ENCODE peak calls at places on chromosomes 13 and 19, in seven cellular contexts. U is neuronal stem cell, W is H9, M is IMR-90, C is mesendoderm, B is mesenchymal stem cell, Y is trophoblast cell. D is an unnamed sample.
A peak's percentile ranks its signal among the peaks of the same experiment; 100 is the strongest.

GRCh38 chr13:42991892-42992584 is at the start of gene EPSTI1:
- DNase-seq in Y (peak; percentile 87), B (peak; percentile 87), M (peak; percentile 74), W (peak; percentile 60), C (peak; percentile 90), U (peak; percentile 31), D (no peak)

GRCh38 chr19:7635670-7636069 is 1.2 kb upstream of the STXBP2 start:
- DNase-seq in W (no peak), C (no peak), B (no peak), U (no peak), M (no peak), Y (no peak), D (no peak)

GRCh38 chr19:51026554-51026831 is at the start of gene KLK11:
- DNase-seq in W (no peak), Y (no peak), C (no peak), B (no peak), U (no peak), M (no peak), D (no peak)

GRCh38 chr13:94712812-94713555 is 639 bp upstream of the SOX21 start:
- DNase-seq in M (peak; percentile 46), Y (peak; percentile 65), W (peak; percentile 64), B (peak; percentile 56), U (no peak), C (peak; percentile 46), D (peak; percentile 76)

GRCh38 chr13:79995334-79995733 is 345.6 kb downstream of the SPRY2 start:
- DNase-seq in C (peak; percentile 92), B (peak; percentile 83), Y (no peak), M (peak; percentile 85), W (no peak), U (no peak), D (no peak)

GRCh38 chr13:113562085-113562749 is 22.3 kb upstream of the TFDP1 start:
- DNase-seq in C (peak; percentile 86), M (peak; percentile 76), W (peak; percentile 87), U (peak; percentile 65), B (peak; percentile 76), Y (peak; percentile 67), D (peak; percentile 90)

GRCh38 chr19:48674921-48675824 is 2.4 kb upstream of the NTN5 start:
- DNase-seq in W (peak; percentile 93), C (peak; percentile 92), M (peak; percentile 72), Y (peak; percentile 90), U (peak; percentile 82), B (peak; percentile 85), D (peak; percentile 90)

GRCh38 chr13:47908200-47908902 is 92.7 kb downstream of the SUCLA2 start:
- DNase-seq in C (no peak), U (no peak), W (no peak), M (peak; percentile 76), Y (no peak), B (peak; percentile 24), D (no peak)

GRCh38 chr19:4969772-4970531 is 1.0 kb downstream of the KDM4B start:
- DNase-seq in W (no peak), B (peak; percentile 65), U (peak; percentile 21), C (no peak), M (no peak), Y (peak; percentile 46), D (peak; percentile 65)

GRCh38 chr13:52127783-52128702 is 830 bp downstream of the NEK5 start:
- DNase-seq in U (peak; percentile 70), M (peak; percentile 53), B (peak; percentile 70), W (peak; percentile 72), C (peak; percentile 81), Y (peak; percentile 86), D (peak; percentile 41)

GRCh38 chr19:38977445-38978314 is 2.1 kb upstream of the FBXO17 start:
- DNase-seq in W (no peak), B (peak; percentile 67), Y (no peak), M (peak; percentile 50), U (no peak), C (no peak), D (no peak)

GRCh38 chr13:109836629-109837607 is 50.5 kb upstream of the IRS2 start:
- DNase-seq in B (no peak), Y (no peak), C (no peak), M (no peak), U (no peak), W (no peak), D (no peak)

GRCh38 chr13:25874907-25875306 is 176.9 kb downstream of the SHISA2 start:
- DNase-seq in Y (peak; percentile 43), B (peak; percentile 25), W (no peak), U (no peak), C (peak; percentile 7), M (no peak), D (no peak)

GRCh38 chr19:33416307-33417215 is 43.1 kb downstream of the CEBPG start:
- DNase-seq in B (peak; percentile 62), U (peak; percentile 50), M (peak; percentile 68), Y (peak; percentile 77), W (peak; percentile 85), C (peak; percentile 81), D (peak; percentile 91)

GRCh38 chr13:99907038-99907437 is 64.5 kb downstream of the ZIC5 start:
- DNase-seq in B (no peak), W (no peak), C (no peak), U (no peak), Y (no peak), M (no peak), D (no peak)

GRCh38 chr19:30089086-30089665 is 147.1 kb downstream of the URI1 start:
- DNase-seq in Y (no peak), C (no peak), W (no peak), B (no peak), M (no peak), U (no peak), D (no peak)

DNA sequence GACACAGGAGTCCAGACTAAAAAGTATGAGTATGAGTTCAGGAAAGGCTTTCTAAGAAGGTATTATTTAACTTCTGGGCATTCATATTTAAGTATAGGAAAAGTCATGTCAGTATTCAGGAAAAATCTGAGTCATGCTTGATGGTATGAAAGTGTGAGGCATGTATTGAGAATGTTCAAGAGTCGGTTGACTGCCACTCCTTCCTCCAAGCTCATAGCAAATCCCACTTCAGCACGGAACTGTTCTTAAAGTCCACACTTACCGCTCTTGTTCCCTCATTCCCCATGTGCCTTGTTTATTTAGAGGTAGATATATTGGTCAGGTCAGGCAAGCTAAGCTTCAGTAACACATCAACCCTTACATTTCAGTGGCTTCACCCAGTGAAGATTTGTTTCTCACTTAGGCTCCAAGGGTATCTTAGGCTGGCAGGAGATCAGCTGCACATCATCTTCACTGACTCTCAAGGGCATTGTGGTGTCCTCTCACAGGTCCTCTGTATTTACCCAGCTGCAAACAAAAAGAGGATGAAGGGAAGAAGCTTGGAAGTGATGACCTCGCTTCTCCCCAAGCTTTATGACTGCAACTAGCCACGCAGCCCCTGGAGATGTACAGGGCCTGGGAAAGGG is 1189.2 kb downstream of the EFNB2 start:
- DNase-seq in M (peak; percentile 90), U (no peak), Y (peak; percentile 75), W (no peak), B (peak; percentile 90), C (no peak), D (no peak)
- H2BK5ac ChIP-seq in M (peak overlapping the region; percentile 94), U (no peak overlapping the region), Y (no peak overlapping the region), W (no peak overlapping the region), B (no peak overlapping the region), C (no peak overlapping the region), D (no peak overlapping the region)

DNA sequence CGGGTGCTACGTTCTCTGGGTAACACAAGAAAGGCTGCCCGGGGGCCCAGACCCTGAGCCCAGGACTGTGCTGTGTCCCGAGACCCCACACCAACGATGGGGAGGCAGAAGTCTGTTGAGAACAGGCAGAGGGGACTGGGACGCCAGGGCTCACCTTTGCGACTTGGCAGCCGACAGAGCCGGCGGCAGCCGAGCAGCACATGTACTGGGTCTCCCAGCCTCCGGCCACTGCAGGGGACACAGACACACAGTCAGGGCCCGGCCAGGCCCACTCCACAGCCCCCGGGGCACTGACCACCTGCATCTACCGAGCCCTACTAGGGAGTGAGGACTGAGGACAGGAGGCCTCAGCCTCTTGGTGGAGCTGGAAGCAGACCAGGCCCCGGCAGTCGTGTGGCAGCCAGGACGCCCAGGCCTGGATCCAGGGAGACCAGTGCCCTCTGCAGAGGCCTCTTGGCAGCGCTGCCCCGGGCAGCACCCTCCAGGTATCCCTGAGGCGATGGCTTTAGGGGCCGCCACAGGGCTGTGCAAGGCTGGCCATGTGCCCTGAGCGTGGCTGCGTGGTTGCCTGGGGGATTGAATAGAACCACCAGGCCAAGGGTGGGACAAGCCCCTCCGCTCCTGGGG is 5.6 kb upstream of the ATP8B3 start:
- DNase-seq in Y (no peak), W (no peak), U (no peak), B (no peak), C (no peak), M (no peak), D (no peak)
- H2BK5ac ChIP-seq in Y (no peak overlapping the region), W (no peak overlapping the region), U (no peak overlapping the region), B (no peak overlapping the region), C (no peak overlapping the region), M (no peak overlapping the region), D (no peak overlapping the region)

GRCh38 chr13:73015799-73016198 is 43.0 kb upstream of the KLF5 start:
- DNase-seq in Y (no peak), W (no peak), B (no peak), U (no peak), M (no peak), C (no peak), D (no peak)

DNA sequence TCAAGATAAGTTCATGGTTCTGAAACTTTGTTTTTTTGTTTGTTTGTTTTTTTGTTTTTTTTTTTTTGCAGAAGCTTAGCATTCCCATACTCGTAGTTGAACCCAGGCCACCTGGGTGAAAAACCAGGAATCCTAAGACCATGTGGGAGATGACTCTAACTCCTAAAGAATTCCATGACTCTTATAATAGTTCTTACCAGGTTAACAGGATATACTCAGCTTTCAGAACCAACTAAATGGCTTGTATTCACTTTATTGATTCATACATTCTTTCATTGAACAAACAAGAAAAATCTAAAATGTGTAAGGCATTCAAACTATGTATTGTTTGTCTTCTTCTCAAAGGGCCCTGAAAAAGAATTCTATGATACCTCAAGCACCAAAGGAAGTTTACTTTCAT is 40.5 kb upstream of the KLF5 start:
- DNase-seq in Y (peak; percentile 58), B (no peak), U (no peak), M (peak; percentile 50), C (no peak), W (no peak), D (no peak)
- H2BK5ac ChIP-seq in Y (no peak overlapping the region), B (no peak overlapping the region), U (no peak overlapping the region), M (no peak overlapping the region), C (no peak overlapping the region), W (no peak overlapping the region), D (no peak overlapping the region)

GRCh38 chr19:41399091-41399490 is 1.5 kb downstream of the BCKDHA start:
- DNase-seq in Y (no peak), M (no peak), C (no peak), U (no peak), B (no peak), W (no peak), D (no peak)

GRCh38 chr19:41401483-41401882 is 3.9 kb downstream of the BCKDHA start:
- DNase-seq in B (no peak), U (no peak), Y (no peak), W (no peak), M (no peak), C (no peak), D (no peak)

GRCh38 chr19:41398042-41398403 is 405 bp downstream of the BCKDHA start:
- DNase-seq in W (no peak), Y (no peak), B (no peak), M (no peak), U (no peak), C (no peak), D (no peak)

GRCh38 chr19:41398603-41399002 is 985 bp downstream of the BCKDHA start:
- DNase-seq in B (no peak), W (no peak), Y (no peak), U (no peak), M (no peak), C (no peak), D (no peak)

DNA sequence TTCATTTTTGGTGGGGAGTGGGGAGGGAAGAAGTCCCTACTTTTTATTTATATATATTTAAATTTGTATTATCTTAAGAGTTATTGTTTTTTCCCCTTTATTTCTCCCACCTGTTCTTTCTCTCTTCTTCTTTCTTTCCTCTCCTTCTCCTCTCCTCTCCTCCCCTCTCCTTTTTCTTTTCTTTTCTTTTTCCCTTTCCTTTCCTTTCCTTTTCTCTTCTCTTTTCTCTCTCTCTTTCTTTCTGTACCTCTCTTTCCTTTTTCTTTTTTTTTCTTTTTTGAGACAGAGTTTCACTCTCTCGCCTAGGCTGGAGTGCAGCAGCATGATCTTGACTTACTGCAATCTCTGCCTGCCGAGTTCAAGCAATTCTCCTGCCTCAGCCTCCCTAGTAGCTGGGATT is 1.9 kb downstream of the BCKDHA start:
- DNase-seq in M (no peak), C (no peak), U (no peak), W (no peak), B (no peak), Y (no peak), D (no peak)
- H2BK5ac ChIP-seq in M (no peak overlapping the region), C (no peak overlapping the region), U (no peak overlapping the region), W (no peak overlapping the region), B (no peak overlapping the region), Y (no peak overlapping the region), D (no peak overlapping the region)

D was measured in H1.